ENCODE peak calls at places on chromosomes 7 and 10, in seven cellular contexts. K is K562, Z is GM23338, V is HCT116, S is sigmoid colon, X is suprapubic skin, T is HepG2. C is an unnamed sample. For H3K4me1, the result is how much of the 10 kb centered on the place peaks cover.

GRCh38 chr7:155380221-155380861 is 77.6 kb upstream of the EN2 start:
- DNase-seq in S (peak), T (peak), K (peak), Z (peak), X (peak), V (peak), C (peak)

GRCh38 chr10:8049874-8050560 is 4.5 kb upstream of the GATA3 start:
- DNase-seq in K (no peak), T (no peak), Z (peak), S (no peak), X (peak), V (no peak), C (no peak)

GRCh38 chr10:34667177-34667576 is 147.9 kb downstream of the PARD3 start:
- DNase-seq in S (no peak), K (no peak), V (no peak), Z (no peak), X (no peak), T (peak), C (no peak)

GRCh38 chr10:59901481-59901880 is 4.9 kb downstream of the CCDC6 start:
- DNase-seq in V (no peak), S (no peak), T (no peak), X (no peak), Z (no peak), K (no peak), C (no peak)

GRCh38 chr7:96388166-96388565 is 66.3 kb upstream of the SLC25A13 start:
- DNase-seq in X (no peak), K (no peak), V (no peak), T (no peak), S (no peak), Z (no peak), C (no peak)

GRCh38 chr7:116451958-116452729 is 47.4 kb upstream of the CAV2 start:
- DNase-seq in V (no peak), S (no peak), K (no peak), Z (peak), T (no peak), X (no peak), C (no peak)

GRCh38 chr10:18583575-18584270 is 67.7 kb downstream of the NSUN6 start:
- DNase-seq in Z (no peak), T (no peak), V (no peak), X (no peak), S (no peak), K (no peak), C (no peak)

GRCh38 chr10:70378122-70378521 is 4.3 kb downstream of the LRRC20 start:
- DNase-seq in X (no peak), S (peak), T (no peak), V (peak), K (no peak), Z (no peak), C (no peak)

GRCh38 chr7:87671-88070 is 104.7 kb upstream of the FAM20C start:
- DNase-seq in K (no peak), T (no peak), X (no peak), S (peak), Z (no peak), V (no peak), C (no peak)

GRCh38 chr10:49629286-49629915 is 15.6 kb downstream of the CHAT start:
- DNase-seq in V (no peak), T (no peak), S (peak), X (peak), Z (no peak), K (no peak), C (no peak)

GRCh38 chr10:18822156-18822555 is 162.9 kb downstream of the ARL5B start:
- DNase-seq in V (no peak), S (no peak), Z (peak), K (no peak), T (peak), X (no peak), C (no peak)

GRCh38 chr7:15801565-15801964 is 115.1 kb upstream of the MEOX2 start:
- DNase-seq in S (peak), T (no peak), K (no peak), X (no peak), V (no peak), Z (peak), C (no peak)

GRCh38 chr7:152667900-152668440 is 8.0 kb downstream of the XRCC2 start:
- DNase-seq in T (no peak), X (no peak), K (no peak), S (no peak), Z (no peak), V (no peak), C (no peak)

GRCh38 chr10:117442521-117442920 is 67.3 kb upstream of the PDZD8 start:
- DNase-seq in T (no peak), V (no peak), K (no peak), X (no peak), S (no peak), Z (no peak), C (no peak)

GRCh38 chr7:115208710-115209540 is 287.0 kb downstream of the MDFIC start:
- DNase-seq in Z (no peak), V (no peak), S (no peak), X (no peak), K (no peak), T (no peak), C (no peak)

GRCh38 chr7:100598425-100598824 is 3.7 kb upstream of the PCOLCE start:
- DNase-seq in T (no peak), S (no peak), V (no peak), Z (no peak), K (no peak), X (no peak), C (no peak)

GRCh38 chr10:60114765-60115586 is 208.6 kb upstream of the CCDC6 start:
- DNase-seq in S (no peak), X (no peak), T (peak), K (peak), Z (peak), V (peak), C (no peak)

GRCh38 chr10:124518366-124518765 is 56.7 kb downstream of the LHPP start:
- DNase-seq in X (no peak), V (no peak), Z (no peak), S (peak), K (no peak), T (no peak), C (no peak)

GRCh38 chr10:5317547-5318107 is 47.1 kb upstream of the UCN3 start:
- DNase-seq in S (no peak), V (no peak), Z (no peak), X (no peak), T (peak), K (peak), C (no peak)

GRCh38 chr7:10212664-10213063 is 761.0 kb upstream of the PHF14 start:
- DNase-seq in V (no peak), T (no peak), Z (no peak), K (no peak), X (no peak), S (no peak), C (no peak)

GRCh38 chr7:69430502-69431145 is 167.7 kb upstream of the AUTS2 start:
- DNase-seq in T (no peak), Z (peak), K (no peak), S (peak), V (no peak), X (no peak), C (no peak)

GRCh38 chr7:359776-360361 is 69.9 kb downstream of the FOXL3 start:
- DNase-seq in X (no peak), V (no peak), K (no peak), S (peak), T (no peak), Z (no peak), C (peak)

GRCh38 chr10:130161331-130161730 is 25.1 kb downstream of the GLRX3 start:
- DNase-seq in S (no peak), V (no peak), X (no peak), K (no peak), Z (no peak), T (no peak), C (no peak)

GRCh38 chr10:18421726-18422293 is 229.6 kb downstream of the NSUN6 start:
- DNase-seq in K (no peak), Z (no peak), S (no peak), V (no peak), T (no peak), X (no peak), C (no peak)

GRCh38 chr7:86469680-86470295 is 173.9 kb upstream of the GRM3 start:
- DNase-seq in T (peak), K (peak), V (peak), S (peak), Z (peak), X (no peak), C (peak)

GRCh38 chr7:130899071-130899451 is 165.1 kb upstream of the KLF14 start:
- DNase-seq in Z (no peak), K (no peak), S (no peak), T (no peak), V (no peak), X (no peak), C (no peak)

GRCh38 chr7:130901209-130901783 is 167.3 kb upstream of the KLF14 start:
- DNase-seq in Z (no peak), S (peak), X (no peak), T (no peak), V (peak), K (no peak), C (peak)

GRCh38 chr7:130900471-130901076 is 166.6 kb upstream of the KLF14 start:
- DNase-seq in X (no peak), Z (no peak), V (no peak), T (no peak), K (no peak), S (no peak), C (no peak)

GRCh38 chr7:130897515-130898419 is 163.8 kb upstream of the KLF14 start:
- DNase-seq in S (no peak), T (no peak), K (no peak), V (no peak), X (no peak), Z (no peak), C (no peak)

GRCh38 chr7:130899638-130900401 is 165.8 kb upstream of the KLF14 start:
- DNase-seq in K (no peak), Z (no peak), X (no peak), T (peak), S (no peak), V (no peak), C (peak)
- TF ChIP-seq POLR2AphosphoS5 in K (no peak), Z (no peak), X (no peak), T (peak), S (no peak), V (peak), C (no peak)

GRCh38 chr10:94076325-94076841 is 82.7 kb downstream of the PLCE1 start:
- DNase-seq in X (no peak), T (peak), V (no peak), K (no peak), S (no peak), Z (peak), C (no peak)
- TF ChIP-seq CTCF in X (no peak), T (peak), V (no peak), K (no peak), S (peak), Z (peak), C (peak)

GRCh38 chr7:21354284-21354683 is 73.6 kb upstream of the SP4 start:
- DNase-seq in S (no peak), K (no peak), V (no peak), X (no peak), Z (no peak), T (no peak), C (no peak)
- H3K4me1 ChIP-seq in S (under half), K (under half), V (under half), X (under half), Z (under half), T (under half), C (under half)

GRCh38 chr7:110557136-110557535 is 533.8 kb upstream of the LRRN3 start:
- DNase-seq in T (no peak), X (no peak), Z (no peak), K (no peak), V (no peak), S (no peak), C (no peak)
- TF ChIP-seq POLR2AphosphoS5 in T (no peak), X (no peak), Z (no peak), K (no peak), V (no peak), S (no peak), C (no peak)